ENCODE peak calls at places on chromosomes 16 and 17, in four cellular contexts. One of them, this sample, is unnamed.

GRCh38 chr16:17331071-17331521 is 139.7 kb downstream of the XYLT1 start:
- DNase-seq in neural crest cell: no peak
- DNase-seq in prostate gland: no peak
- DNase-seq in stimulated activated CD8-positive, alpha-beta memory T cell treated with anti-CD3 and anti-CD28 coated beads, Interleukin-4, amount 100 ng/mL, for 24 hours: no peak
- DNase-seq in this sample: no peak

GRCh38 chr17:75077490-75078096 is 10.2 kb upstream of the SLC16A5 start:
- DNase-seq in stimulated activated CD8-positive, alpha-beta memory T cell treated with anti-CD3 and anti-CD28 coated beads, Interleukin-4, amount 100 ng/mL, for 24 hours: peak; percentile 38
- DNase-seq in neural crest cell: no peak
- DNase-seq in prostate gland: peak; percentile 39
- DNase-seq in this sample: no peak

GRCh38 chr16:2967211-2967631 is 1.9 kb upstream of the PAQR4 start:
- DNase-seq in prostate gland: no peak
- DNase-seq in stimulated activated CD8-positive, alpha-beta memory T cell treated with anti-CD3 and anti-CD28 coated beads, Interleukin-4, amount 100 ng/mL, for 24 hours: no peak
- DNase-seq in neural crest cell: no peak
- DNase-seq in this sample: no peak

GRCh38 chr17:81461607-81462500 is 50.7 kb downstream of the ACTG1 start:
- DNase-seq in stimulated activated CD8-positive, alpha-beta memory T cell treated with anti-CD3 and anti-CD28 coated beads, Interleukin-4, amount 100 ng/mL, for 24 hours: no peak
- DNase-seq in prostate gland: no peak
- DNase-seq in neural crest cell: no peak
- DNase-seq in this sample: no peak

GRCh38 chr16:85428168-85428898 is 184.8 kb upstream of the GSE1 start:
- DNase-seq in stimulated activated CD8-positive, alpha-beta memory T cell treated with anti-CD3 and anti-CD28 coated beads, Interleukin-4, amount 100 ng/mL, for 24 hours: peak; percentile 42
- DNase-seq in neural crest cell: no peak
- DNase-seq in prostate gland: no peak
- DNase-seq in this sample: peak; percentile 50

GRCh38 chr16:49469323-49469670 is 95.7 kb downstream of the C16orf78 start:
- DNase-seq in stimulated activated CD8-positive, alpha-beta memory T cell treated with anti-CD3 and anti-CD28 coated beads, Interleukin-4, amount 100 ng/mL, for 24 hours: no peak
- DNase-seq in prostate gland: no peak
- DNase-seq in neural crest cell: no peak
- DNase-seq in this sample: no peak

GRCh38 chr17:64497565-64498035 is 746 bp upstream of the POLG2 start:
- DNase-seq in neural crest cell: no peak
- DNase-seq in prostate gland: no peak
- DNase-seq in stimulated activated CD8-positive, alpha-beta memory T cell treated with anti-CD3 and anti-CD28 coated beads, Interleukin-4, amount 100 ng/mL, for 24 hours: no peak
- DNase-seq in this sample: no peak

GRCh38 chr16:15507959-15508336 is 73.6 kb downstream of the BMERB1 start:
- DNase-seq in neural crest cell: no peak
- DNase-seq in prostate gland: no peak
- DNase-seq in stimulated activated CD8-positive, alpha-beta memory T cell treated with anti-CD3 and anti-CD28 coated beads, Interleukin-4, amount 100 ng/mL, for 24 hours: no peak
- DNase-seq in this sample: no peak

GRCh38 chr17:52297230-52298010 is 138.9 kb upstream of the CA10 start:
- DNase-seq in stimulated activated CD8-positive, alpha-beta memory T cell treated with anti-CD3 and anti-CD28 coated beads, Interleukin-4, amount 100 ng/mL, for 24 hours: no peak
- DNase-seq in neural crest cell: no peak
- DNase-seq in prostate gland: no peak
- DNase-seq in this sample: peak; percentile 6

GRCh38 chr17:36524428-36524876 is 10.2 kb downstream of the MYO19 start:
- DNase-seq in neural crest cell: no peak
- DNase-seq in stimulated activated CD8-positive, alpha-beta memory T cell treated with anti-CD3 and anti-CD28 coated beads, Interleukin-4, amount 100 ng/mL, for 24 hours: no peak
- DNase-seq in prostate gland: no peak
- DNase-seq in this sample: no peak

This sample was measured in HEK293T.